ENCODE peak calls at places on chromosome 6, in eight cellular contexts. One of them, this sample, is unnamed.

GRCh38 chr6:29510202-29510601 is 22.4 kb upstream of the MAS1L start:
- DNase-seq in A549: no peak
- DNase-seq in HCT116: no peak
- DNase-seq in pancreas: no peak
- DNase-seq in MM.1S: no peak
- DNase-seq in AG04449: no peak
- DNase-seq in colonic mucosa: no peak
- DNase-seq in brain microvascular endothelial cell: no peak
- DNase-seq in this sample: no peak

GRCh38 chr6:3534599-3534998 is 77.7 kb upstream of the SLC22A23 start:
- DNase-seq in AG04449: no peak
- DNase-seq in brain microvascular endothelial cell: peak
- DNase-seq in HCT116: no peak
- DNase-seq in MM.1S: no peak
- DNase-seq in A549: no peak
- DNase-seq in pancreas: no peak
- DNase-seq in colonic mucosa: no peak
- DNase-seq in this sample: no peak

GRCh38 chr6:120354452-120355098 is 979.7 kb downstream of the TBC1D32 start:
- DNase-seq in brain microvascular endothelial cell: no peak
- DNase-seq in A549: no peak
- DNase-seq in colonic mucosa: no peak
- DNase-seq in pancreas: no peak
- DNase-seq in AG04449: no peak
- DNase-seq in MM.1S: peak
- DNase-seq in HCT116: no peak
- DNase-seq in this sample: no peak

GRCh38 chr6:130674604-130675003 is 152.6 kb upstream of the SMLR1 start:
- DNase-seq in brain microvascular endothelial cell: no peak
- DNase-seq in HCT116: no peak
- DNase-seq in A549: no peak
- DNase-seq in pancreas: no peak
- DNase-seq in MM.1S: no peak
- DNase-seq in colonic mucosa: no peak
- DNase-seq in AG04449: no peak
- DNase-seq in this sample: peak

GRCh38 chr6:157106487-157106886 is 216.8 kb downstream of the TMEM242 start:
- DNase-seq in pancreas: no peak
- DNase-seq in MM.1S: no peak
- DNase-seq in colonic mucosa: no peak
- DNase-seq in A549: peak
- DNase-seq in brain microvascular endothelial cell: peak
- DNase-seq in AG04449: no peak
- DNase-seq in HCT116: peak
- DNase-seq in this sample: peak

GRCh38 chr6:131054392-131055250 is 8.4 kb downstream of the EPB41L2 start:
- DNase-seq in colonic mucosa: no peak
- DNase-seq in HCT116: no peak
- DNase-seq in pancreas: no peak
- DNase-seq in AG04449: no peak
- DNase-seq in MM.1S: no peak
- DNase-seq in A549: no peak
- DNase-seq in brain microvascular endothelial cell: no peak
- DNase-seq in this sample: no peak

GRCh38 chr6:94785514-94785913 is 791.8 kb upstream of the MANEA start:
- DNase-seq in colonic mucosa: no peak
- DNase-seq in brain microvascular endothelial cell: no peak
- DNase-seq in MM.1S: no peak
- DNase-seq in AG04449: no peak
- DNase-seq in HCT116: no peak
- DNase-seq in A549: no peak
- DNase-seq in pancreas: no peak
- DNase-seq in this sample: no peak

GRCh38 chr6:43729537-43729936 is 40.5 kb upstream of the VEGFA start:
- DNase-seq in pancreas: no peak
- DNase-seq in colonic mucosa: peak
- DNase-seq in HCT116: no peak
- DNase-seq in A549: no peak
- DNase-seq in MM.1S: no peak
- DNase-seq in brain microvascular endothelial cell: no peak
- DNase-seq in AG04449: no peak
- DNase-seq in this sample: no peak

GRCh38 chr6:12494161-12494560 is 204.0 kb downstream of the EDN1 start:
- DNase-seq in AG04449: no peak
- DNase-seq in brain microvascular endothelial cell: no peak
- DNase-seq in pancreas: no peak
- DNase-seq in MM.1S: no peak
- DNase-seq in colonic mucosa: no peak
- DNase-seq in A549: no peak
- DNase-seq in HCT116: no peak
- DNase-seq in this sample: no peak

GRCh38 chr6:7761047-7761446 is 35.1 kb downstream of the BMP6 start:
- DNase-seq in brain microvascular endothelial cell: no peak
- DNase-seq in AG04449: no peak
- DNase-seq in colonic mucosa: no peak
- DNase-seq in pancreas: no peak
- DNase-seq in MM.1S: no peak
- DNase-seq in HCT116: no peak
- DNase-seq in A549: no peak
- DNase-seq in this sample: peak

GRCh38 chr6:117143647-117144046 is 121.7 kb upstream of the VGLL2 start:
- DNase-seq in brain microvascular endothelial cell: no peak
- DNase-seq in AG04449: no peak
- DNase-seq in pancreas: no peak
- DNase-seq in A549: no peak
- DNase-seq in MM.1S: no peak
- DNase-seq in colonic mucosa: no peak
- DNase-seq in HCT116: no peak
- DNase-seq in this sample: no peak

GRCh38 chr6:6758915-6759654 is 170.6 kb downstream of the LY86 start:
- DNase-seq in MM.1S: peak
- DNase-seq in A549: peak
- DNase-seq in AG04449: no peak
- DNase-seq in brain microvascular endothelial cell: peak
- DNase-seq in pancreas: peak
- DNase-seq in colonic mucosa: peak
- DNase-seq in HCT116: peak
- DNase-seq in this sample: peak
- TF ChIP-seq CTCF in MM.1S: peak
- TF ChIP-seq CTCF in A549: peak
- TF ChIP-seq CTCF in AG04449: peak
- TF ChIP-seq CTCF in brain microvascular endothelial cell: peak
- TF ChIP-seq CTCF in pancreas: peak
- TF ChIP-seq CTCF in colonic mucosa: no peak
- TF ChIP-seq CTCF in HCT116: no peak
- TF ChIP-seq CTCF in this sample: peak

GRCh38 chr6:151477726-151478125 is 16.1 kb upstream of the CCDC170 start:
- DNase-seq in MM.1S: no peak
- DNase-seq in A549: no peak
- DNase-seq in HCT116: no peak
- DNase-seq in AG04449: no peak
- DNase-seq in brain microvascular endothelial cell: no peak
- DNase-seq in colonic mucosa: no peak
- DNase-seq in pancreas: no peak
- DNase-seq in this sample: no peak

GRCh38 chr6:151478670-151479069 is 15.1 kb upstream of the CCDC170 start:
- DNase-seq in colonic mucosa: no peak
- DNase-seq in pancreas: no peak
- DNase-seq in brain microvascular endothelial cell: no peak
- DNase-seq in HCT116: no peak
- DNase-seq in AG04449: no peak
- DNase-seq in MM.1S: no peak
- DNase-seq in A549: no peak
- DNase-seq in this sample: no peak

GRCh38 chr6:151481752-151482151 is 12.1 kb upstream of the CCDC170 start:
- DNase-seq in MM.1S: no peak
- DNase-seq in A549: no peak
- DNase-seq in pancreas: no peak
- DNase-seq in AG04449: no peak
- DNase-seq in colonic mucosa: no peak
- DNase-seq in brain microvascular endothelial cell: no peak
- DNase-seq in HCT116: no peak
- DNase-seq in this sample: no peak

GRCh38 chr6:151475653-151476523 is 17.9 kb upstream of the CCDC170 start:
- DNase-seq in brain microvascular endothelial cell: peak
- DNase-seq in pancreas: no peak
- DNase-seq in MM.1S: peak
- DNase-seq in A549: peak
- DNase-seq in AG04449: no peak
- DNase-seq in HCT116: peak
- DNase-seq in colonic mucosa: peak
- DNase-seq in this sample: peak
- H3K4me3 ChIP-seq in brain microvascular endothelial cell: no peak
- H3K4me3 ChIP-seq in pancreas: peak
- H3K4me3 ChIP-seq in MM.1S: peak
- H3K4me3 ChIP-seq in A549: no peak
- H3K4me3 ChIP-seq in AG04449: no peak
- H3K4me3 ChIP-seq in HCT116: no peak
- H3K4me3 ChIP-seq in colonic mucosa: no peak
- H3K4me3 ChIP-seq in this sample: no peak

DNA sequence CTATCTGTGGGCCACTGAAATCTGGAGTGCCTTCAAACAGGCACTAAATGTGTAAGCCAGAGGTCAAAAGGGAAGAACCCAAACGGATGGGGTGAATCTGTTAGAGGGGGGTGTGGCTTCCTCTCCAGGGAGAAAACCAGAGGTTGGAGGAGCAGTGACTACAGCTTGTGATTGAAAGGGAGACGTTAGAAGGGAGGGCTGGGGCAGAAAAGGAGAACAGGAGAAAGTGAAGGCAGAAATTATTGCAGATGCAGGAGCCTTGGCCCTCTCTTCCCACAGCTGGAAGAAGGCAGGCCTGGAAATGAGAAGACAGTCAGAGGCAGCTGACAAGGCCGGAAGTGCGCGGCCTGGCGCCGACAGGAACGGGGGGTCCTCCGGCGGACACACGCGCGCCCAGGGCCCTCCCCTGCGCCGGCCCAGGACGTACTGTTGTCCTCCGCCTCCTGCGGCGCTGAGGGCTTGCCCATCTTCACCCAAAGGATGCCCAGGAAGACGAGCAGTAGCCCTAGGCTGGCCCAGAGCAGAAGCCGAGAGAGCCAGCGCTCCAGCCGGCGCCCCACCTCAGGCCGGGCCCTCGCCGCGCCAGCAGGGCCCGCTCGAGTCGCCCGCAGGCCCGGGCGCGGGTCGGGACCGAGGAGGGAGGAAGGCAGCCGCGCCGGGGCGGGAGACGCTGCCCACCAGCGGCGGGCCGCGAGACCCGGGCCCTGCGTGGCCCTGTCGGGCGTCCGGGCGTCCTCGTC is 806 bp downstream of the LEMD2 start:
- DNase-seq in MM.1S: peak
- DNase-seq in A549: peak
- DNase-seq in brain microvascular endothelial cell: peak
- DNase-seq in colonic mucosa: peak
- DNase-seq in AG04449: peak
- DNase-seq in HCT116: peak
- DNase-seq in pancreas: no peak
- DNase-seq in this sample: peak
- TF ChIP-seq CTCF in MM.1S: no peak
- TF ChIP-seq CTCF in A549: no peak
- TF ChIP-seq CTCF in brain microvascular endothelial cell: no peak
- TF ChIP-seq CTCF in colonic mucosa: no peak
- TF ChIP-seq CTCF in AG04449: no peak
- TF ChIP-seq CTCF in HCT116: no peak
- TF ChIP-seq CTCF in pancreas: no peak
- TF ChIP-seq CTCF in this sample: no peak

DNA sequence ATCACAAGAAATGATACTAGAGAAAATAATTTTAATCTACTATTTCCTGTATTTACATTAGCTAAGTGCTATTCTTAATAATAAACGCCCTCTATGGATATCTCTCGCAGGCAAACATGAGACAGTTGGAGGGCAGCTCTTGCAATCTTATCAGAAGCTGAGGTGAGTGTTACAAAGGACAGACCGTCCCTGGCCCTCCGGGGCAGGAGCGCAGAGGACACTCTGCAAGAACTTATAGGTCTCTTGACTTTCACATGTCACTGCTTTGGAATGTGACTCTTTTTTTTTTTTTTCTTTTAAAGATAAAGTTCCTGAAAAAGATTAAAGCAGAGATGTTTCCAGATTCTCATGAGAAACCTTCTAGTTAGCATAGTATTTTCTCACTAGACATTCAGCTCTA is 57.3 kb downstream of the SYTL3 start:
- DNase-seq in MM.1S: no peak
- DNase-seq in brain microvascular endothelial cell: peak
- DNase-seq in HCT116: peak
- DNase-seq in A549: peak
- DNase-seq in colonic mucosa: no peak
- DNase-seq in pancreas: no peak
- DNase-seq in AG04449: no peak
- DNase-seq in this sample: peak
- H3K4me3 ChIP-seq in MM.1S: no peak
- H3K4me3 ChIP-seq in brain microvascular endothelial cell: no peak
- H3K4me3 ChIP-seq in HCT116: no peak
- H3K4me3 ChIP-seq in A549: no peak
- H3K4me3 ChIP-seq in colonic mucosa: no peak
- H3K4me3 ChIP-seq in pancreas: no peak
- H3K4me3 ChIP-seq in AG04449: no peak
- H3K4me3 ChIP-seq in this sample: no peak

DNA sequence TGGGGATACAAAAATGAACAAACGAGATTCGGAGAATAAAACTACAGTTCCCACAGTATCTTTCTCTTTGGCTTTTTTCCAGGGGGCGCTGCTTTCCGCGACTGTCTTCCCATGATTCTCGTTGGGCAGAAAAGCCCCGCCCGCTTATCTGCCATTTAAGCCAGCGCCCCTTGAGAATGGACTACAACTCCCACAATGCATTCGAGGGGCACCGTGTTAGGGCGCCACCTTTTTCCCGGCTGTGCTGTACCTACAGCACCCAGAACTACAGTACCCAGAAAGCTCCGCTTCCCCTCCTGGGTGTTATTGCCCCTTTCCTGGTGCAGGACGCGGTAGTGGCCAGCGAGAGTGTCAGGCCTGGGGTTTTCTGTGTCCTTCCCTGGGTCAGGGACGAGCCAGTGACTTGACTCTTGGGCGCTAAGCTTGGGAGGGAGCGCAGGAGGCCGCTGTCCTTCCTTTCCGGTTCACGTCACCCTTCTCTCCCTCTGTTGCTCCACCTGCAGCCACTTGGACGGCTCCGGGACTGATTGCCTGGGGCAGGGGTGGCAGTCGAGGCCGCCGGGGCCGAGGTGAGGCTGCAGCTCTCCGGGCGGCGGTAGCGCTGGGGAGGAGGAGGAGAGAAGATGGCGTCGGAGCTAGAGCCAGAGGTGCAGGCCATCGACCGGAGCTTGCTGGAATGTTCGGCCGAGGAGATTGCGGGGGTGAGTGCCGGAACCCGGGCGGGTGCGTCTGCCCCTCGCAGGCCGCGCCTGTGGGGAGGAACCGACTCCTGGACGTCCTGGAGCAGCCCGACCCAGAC is at the start of gene UBR2:
- DNase-seq in MM.1S: peak
- DNase-seq in pancreas: peak
- DNase-seq in brain microvascular endothelial cell: peak
- DNase-seq in AG04449: peak
- DNase-seq in A549: peak
- DNase-seq in colonic mucosa: peak
- DNase-seq in HCT116: peak
- DNase-seq in this sample: peak
- TF ChIP-seq CTCF in MM.1S: peak
- TF ChIP-seq CTCF in pancreas: no peak
- TF ChIP-seq CTCF in brain microvascular endothelial cell: peak
- TF ChIP-seq CTCF in AG04449: peak
- TF ChIP-seq CTCF in A549: no peak
- TF ChIP-seq CTCF in colonic mucosa: peak
- TF ChIP-seq CTCF in HCT116: no peak
- TF ChIP-seq CTCF in this sample: peak